ENCODE peak calls at places on chromosome 21, in eight cellular contexts. X is tibial nerve, G is A549, I is stomach, Q is ovary, Z is K562, R is H1, J is sigmoid colon. T is an unnamed sample.

GRCh38 chr21:35198982-35199732 is 150.1 kb upstream of the RUNX1 start:
- DNase-seq in X (no peak), G (no peak), I (no peak), Q (no peak), Z (no peak), R (no peak), J (no peak), T (no peak)

GRCh38 chr21:44898851-44899767 is 21.6 kb downstream of the ITGB2 start:
- DNase-seq in X (no peak), G (no peak), I (no peak), Q (no peak), Z (no peak), R (no peak), J (no peak), T (no peak)

GRCh38 chr21:38306833-38307232 is 50.0 kb downstream of the KCNJ15 start:
- DNase-seq in X (no peak), G (peak; percentile 31), I (no peak), Q (no peak), Z (no peak), R (no peak), J (no peak), T (no peak)

GRCh38 chr21:16002872-16003466 is 273.2 kb downstream of the USP25 start:
- DNase-seq in X (no peak), G (peak; percentile 20), I (no peak), Q (no peak), Z (no peak), R (no peak), J (no peak), T (no peak)

GRCh38 chr21:36640260-36641244 is 58.4 kb upstream of the SIM2 start:
- DNase-seq in X (no peak), G (no peak), I (no peak), Q (no peak), Z (no peak), R (no peak), J (no peak), T (no peak)

GRCh38 chr21:43805275-43805800 is 16.0 kb downstream of the RRP1 start:
- DNase-seq in X (no peak), G (no peak), I (no peak), Q (no peak), Z (no peak), R (no peak), J (no peak), T (peak; percentile 52)

GRCh38 chr21:45496968-45497845 is 45.0 kb downstream of the SLC19A1 start:
- DNase-seq in X (no peak), G (no peak), I (no peak), Q (peak; percentile 32), Z (no peak), R (no peak), J (peak; percentile 57), T (no peak)

GRCh38 chr21:38139380-38140168 is 117.2 kb upstream of the KCNJ15 start:
- DNase-seq in X (no peak), G (peak; percentile 98), I (no peak), Q (no peak), Z (no peak), R (no peak), J (no peak), T (no peak)

GRCh38 chr21:35637431-35637830 is 422.9 kb downstream of the SETD4 start:
- DNase-seq in X (peak; percentile 19), G (no peak), I (peak; percentile 38), Q (no peak), Z (no peak), R (no peak), J (no peak), T (no peak)

GRCh38 chr21:20641251-20641650 is 357.0 kb upstream of the NCAM2 start:
- DNase-seq in X (no peak), G (no peak), I (no peak), Q (no peak), Z (no peak), R (no peak), J (no peak), T (no peak)

GRCh38 chr21:38751379-38752050 is 54.2 kb upstream of the ETS2 start:
- DNase-seq in X (peak; percentile 63), G (no peak), I (no peak), Q (peak; percentile 57), Z (no peak), R (no peak), J (no peak), T (no peak)

GRCh38 chr21:33360871-33361602 is 36.3 kb downstream of the IFNAR1 start:
- DNase-seq in X (peak; percentile 70), G (peak; percentile 76), I (peak; percentile 82), Q (peak; percentile 77), Z (peak; percentile 90), R (peak; percentile 65), J (peak; percentile 80), T (peak; percentile 89)

GRCh38 chr21:30354308-30355005 is 6.1 kb upstream of the KRTAP23-1 start:
- DNase-seq in X (no peak), G (no peak), I (no peak), Q (no peak), Z (no peak), R (no peak), J (no peak), T (no peak)

GRCh38 chr21:36691539-36692124 is 7.3 kb upstream of the SIM2 start:
- DNase-seq in X (no peak), G (no peak), I (no peak), Q (no peak), Z (no peak), R (no peak), J (no peak), T (no peak)

GRCh38 chr21:36706951-36707762 is 8.2 kb downstream of the SIM2 start:
- DNase-seq in X (no peak), G (no peak), I (no peak), Q (no peak), Z (no peak), R (no peak), J (no peak), T (no peak)

GRCh38 chr21:37593015-37593414 is 226.4 kb downstream of the DYRK1A start:
- DNase-seq in X (no peak), G (no peak), I (no peak), Q (no peak), Z (no peak), R (peak; percentile 84), J (no peak), T (no peak)

DNA sequence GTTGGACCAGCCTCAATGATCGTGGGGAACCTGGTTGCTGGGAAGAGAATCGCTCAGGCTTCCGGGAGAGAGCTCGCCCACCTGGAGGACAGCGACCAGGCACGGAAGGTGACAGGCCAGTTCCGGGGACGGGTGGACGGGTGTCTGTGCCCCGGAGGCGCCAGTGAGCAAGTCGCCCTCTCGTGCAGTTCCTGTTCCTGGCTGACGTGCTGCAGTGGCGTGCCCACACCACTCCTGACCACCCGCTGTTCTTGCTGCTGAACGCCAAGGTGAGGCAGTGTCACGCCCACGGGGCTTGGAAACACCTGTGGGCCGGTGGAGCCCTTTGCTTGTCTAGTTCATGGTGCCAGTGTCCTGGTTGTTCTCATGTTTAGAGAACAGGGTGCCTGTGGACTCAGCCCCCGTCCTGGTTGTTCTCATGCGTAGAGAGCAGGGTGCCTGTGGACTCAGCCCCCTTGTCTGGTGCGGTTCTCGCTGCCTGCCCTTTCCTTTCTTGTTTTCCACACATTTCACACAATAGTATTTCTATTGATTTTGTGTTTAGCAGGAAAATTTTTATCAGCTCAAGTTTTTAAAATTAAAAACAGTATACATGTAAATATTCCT is 53.1 kb downstream of the S100B start:
- DNase-seq in X (no peak), G (no peak), I (peak; percentile 29), Q (no peak), Z (no peak), R (no peak), J (peak; percentile 70), T (no peak)
- H3K4me3 ChIP-seq in X (no peak overlapping the region), G (no peak overlapping the region), I (no peak overlapping the region), Q (no peak overlapping the region), Z (no peak overlapping the region), R (no peak overlapping the region), J (no peak overlapping the region), T (no peak overlapping the region)

DNA sequence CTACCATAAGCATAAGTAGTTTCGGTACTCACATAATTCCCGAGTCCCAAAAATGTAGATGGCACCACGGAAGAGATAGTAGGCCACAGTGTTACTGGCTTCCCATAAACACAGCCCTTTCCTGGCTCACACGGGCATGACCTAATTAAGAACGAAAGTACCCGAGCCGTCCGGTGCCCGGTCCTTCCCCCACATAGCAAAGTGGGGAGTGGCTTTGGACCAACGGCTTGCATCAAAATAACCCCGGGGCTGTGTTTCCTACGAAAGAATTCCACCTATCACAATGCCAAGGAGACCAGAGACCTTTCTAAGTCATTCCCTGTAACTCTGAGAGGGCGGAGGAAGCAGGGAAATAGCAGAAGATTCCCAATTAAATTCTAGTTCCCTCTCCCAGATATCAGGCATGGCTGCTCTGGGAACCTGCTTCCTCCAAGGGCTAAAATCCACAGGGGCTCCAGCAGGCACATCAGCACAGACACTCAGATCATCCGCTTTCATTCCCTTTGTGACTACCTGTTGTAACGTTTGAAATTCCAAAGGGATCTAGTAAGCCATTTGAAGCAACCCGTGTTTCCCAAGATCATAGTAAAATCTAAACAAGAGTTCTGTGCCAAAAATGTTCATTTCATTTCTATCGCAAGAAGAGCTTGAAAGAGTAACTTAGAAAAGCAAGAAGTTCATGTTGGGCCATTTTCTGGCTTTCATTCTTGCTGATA is at the start of gene TMPRSS3:
- DNase-seq in X (no peak), G (peak; percentile 10), I (peak; percentile 46), Q (no peak), Z (no peak), R (no peak), J (peak; percentile 30), T (peak; percentile 7)
- TF ChIP-seq EP300 in X (no peak), G (no peak), I (no peak), Q (no peak), Z (no peak), R (no peak), J (no peak), T (no peak)

DNA sequence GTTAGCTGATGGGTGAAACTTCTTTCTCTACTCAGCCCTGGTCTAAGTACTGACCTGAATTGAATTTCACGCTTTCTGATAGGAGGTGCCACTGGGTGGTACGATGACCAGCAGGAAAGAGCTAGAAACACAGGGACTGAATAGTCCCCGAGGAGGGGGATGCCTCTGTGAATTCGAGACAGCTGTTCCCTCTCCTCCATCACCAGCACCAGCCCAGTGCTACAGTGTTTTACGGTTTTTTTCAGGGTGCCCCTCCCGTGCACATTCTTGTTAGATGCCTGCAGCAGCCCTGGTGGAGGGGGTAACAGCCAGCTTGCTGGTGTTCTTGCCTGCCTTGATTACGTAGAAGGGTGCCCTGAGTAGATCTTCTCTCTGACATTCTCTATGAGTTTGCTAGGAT is 7.1 kb downstream of the HUNK start:
- DNase-seq in X (no peak), G (no peak), I (no peak), Q (no peak), Z (no peak), R (no peak), J (no peak), T (no peak)
- H3K4me3 ChIP-seq in X (no peak overlapping the region), G (no peak overlapping the region), I (no peak overlapping the region), Q (no peak overlapping the region), Z (no peak overlapping the region), R (no peak overlapping the region), J (no peak overlapping the region), T (no peak overlapping the region)

DNA sequence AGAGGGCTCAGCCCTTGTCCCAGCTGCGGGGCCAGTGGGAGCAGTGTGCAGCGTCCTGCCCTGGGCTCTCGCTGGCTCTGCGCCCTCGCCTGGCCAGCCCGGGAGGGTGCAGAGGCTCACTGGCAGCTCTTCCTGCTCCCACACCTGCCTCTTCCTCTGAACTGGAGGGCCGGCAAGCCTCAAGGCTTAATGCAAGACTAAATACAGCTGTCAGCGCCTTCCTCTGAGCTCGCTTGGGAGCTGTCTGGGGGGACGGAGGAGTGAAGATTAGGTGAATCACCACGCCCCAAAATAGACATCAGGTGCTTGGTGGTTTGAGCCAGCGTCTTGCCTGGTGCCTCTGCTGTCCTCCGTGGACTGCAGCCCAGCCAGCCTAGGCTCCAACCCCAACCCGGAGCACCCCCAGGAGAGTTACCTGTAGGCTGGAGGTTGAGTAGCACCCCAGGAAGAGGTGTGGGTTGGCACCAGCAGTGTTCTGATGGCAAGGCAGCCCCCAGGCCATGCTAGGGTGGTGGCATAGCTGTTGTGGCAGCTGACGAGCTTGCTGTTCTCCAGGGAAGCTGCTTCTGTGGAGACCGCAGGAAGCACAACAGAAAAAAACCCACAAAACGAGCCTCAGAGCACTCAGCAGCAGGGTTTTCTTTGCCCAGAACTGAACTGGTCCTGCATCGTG is 36.9 kb downstream of the UMODL1 start:
- DNase-seq in X (no peak), G (peak; percentile 51), I (peak; percentile 67), Q (no peak), Z (peak; percentile 80), R (peak; percentile 50), J (no peak), T (peak; percentile 73)
- TF ChIP-seq EP300 in X (no peak), G (no peak), I (no peak), Q (no peak), Z (no peak), R (no peak), J (no peak), T (no peak)